ENCODE peak calls at places on chromosomes 3 and 15, in five cellular contexts. K, Y, Z, A and V are unnamed samples.

GRCh38 chr3:147422934-147423599 is 13.9 kb downstream of the ZIC1 start:
- DNase-seq in Y (no peak), Z (no peak), K (no peak), A (peak; percentile 63), V (no peak)

GRCh38 chr3:100163787-100164186 is 49.5 kb upstream of the FILIP1L start:
- DNase-seq in A (no peak), K (no peak), Z (no peak), Y (no peak), V (no peak)

GRCh38 chr3:72177075-72178050 is 392.4 kb upstream of the PROK2 start:
- DNase-seq in K (no peak), A (no peak), Z (no peak), Y (no peak), V (no peak)

GRCh38 chr15:28131400-28131799 is 32.3 kb upstream of the OCA2 start:
- DNase-seq in Z (no peak), K (no peak), Y (no peak), A (no peak), V (no peak)

GRCh38 chr3:186099178-186099577 is 9.7 kb downstream of the ETV5 start:
- DNase-seq in Z (no peak), Y (no peak), A (no peak), K (no peak), V (no peak)

GRCh38 chr3:194985031-194985578 is 285.9 kb downstream of the XXYLT1 start:
- DNase-seq in Z (no peak), K (no peak), Y (no peak), A (peak; percentile 83), V (peak; percentile 37)

GRCh38 chr15:74505837-74506514 is 35.0 kb upstream of the ARID3B start:
- DNase-seq in Z (no peak), Y (no peak), A (no peak), K (no peak), V (no peak)

GRCh38 chr3:47017504-47018268 is 38.2 kb downstream of the NBEAL2 start:
- DNase-seq in A (no peak), K (no peak), Y (no peak), Z (no peak), V (no peak)

GRCh38 chr15:36067483-36068274 is 511.7 kb upstream of the CDIN1 start:
- DNase-seq in Z (no peak), Y (no peak), A (no peak), K (no peak), V (no peak)

GRCh38 chr3:115862099-115862498 is 238.8 kb downstream of the GAP43 start:
- DNase-seq in Z (no peak), Y (no peak), K (no peak), A (no peak), V (no peak)

GRCh38 chr3:87958289-87958688 is 100.5 kb downstream of the CGGBP1 start:
- DNase-seq in Y (no peak), Z (no peak), K (no peak), A (no peak), V (no peak)

GRCh38 chr15:87573534-87573933 is 683.0 kb downstream of the NTRK3 start:
- DNase-seq in Y (no peak), Z (no peak), K (no peak), A (no peak), V (no peak)

GRCh38 chr3:132254076-132254755 is 63.0 kb upstream of the ACP3 start:
- DNase-seq in K (no peak), Z (no peak), A (no peak), Y (no peak), V (no peak)

GRCh38 chr3:27943106-27943505 is 221.0 kb upstream of the EOMES start:
- DNase-seq in Y (no peak), K (no peak), Z (no peak), A (peak; percentile 56), V (no peak)

GRCh38 chr3:175914785-175915184 is 1055.7 kb downstream of the NAALADL2 start:
- DNase-seq in K (no peak), A (no peak), Z (no peak), Y (no peak), V (no peak)

GRCh38 chr15:45326776-45327175 is 51.6 kb downstream of the GATM start:
- DNase-seq in K (no peak), Y (no peak), Z (no peak), A (no peak), V (no peak)